ENCODE peak calls at places on chromosomes 13 and 19, in six cellular contexts. X is AG08395; K is NCI-H1417; N is GM04504; V is activated CD8-positive, alpha-beta T cell treated with anti-CD3 and anti-CD28 coated beads for 36 hours; F is HFFc6. H is an unnamed sample.

GRCh38 chr13:30340367-30341184 is 33.2 kb upstream of the KATNAL1 start:
- DNase-seq in K (no peak), V (no peak), F (peak; percentile 93), X (peak; percentile 93), N (peak; percentile 95), H (peak; percentile 91)

GRCh38 chr13:72652681-72653080 is 74.7 kb downstream of the MZT1 start:
- DNase-seq in K (no peak), N (no peak), V (no peak), F (no peak), X (no peak), H (no peak)

GRCh38 chr13:30615851-30616311 is 1.8 kb upstream of the USPL1 start:
- DNase-seq in X (peak; percentile 14), K (peak; percentile 4), F (no peak), N (no peak), V (no peak), H (peak; percentile 20)

GRCh38 chr13:112098699-112099098 is 31.8 kb downstream of the SOX1 start:
- DNase-seq in X (no peak), K (no peak), V (no peak), N (no peak), F (no peak), H (no peak)

GRCh38 chr13:113972451-113973217 is 1.2 kb downstream of the C13orf46 start:
- DNase-seq in K (no peak), V (no peak), N (no peak), X (no peak), F (no peak), H (no peak)

GRCh38 chr13:59906413-59907027 is 257.2 kb downstream of the DIAPH3 start:
- DNase-seq in X (peak; percentile 38), V (no peak), F (peak; percentile 45), N (peak; percentile 10), K (peak; percentile 11), H (peak; percentile 39)

GRCh38 chr19:46480409-46480808 is 9.0 kb upstream of the PNMA8A start:
- DNase-seq in F (no peak), X (peak; percentile 35), N (no peak), V (no peak), K (peak; percentile 7), H (peak; percentile 61)

GRCh38 chr19:6273701-6274601 is 5.8 kb downstream of the MLLT1 start:
- DNase-seq in V (no peak), F (peak; percentile 92), X (peak; percentile 93), K (peak; percentile 73), N (peak; percentile 87), H (peak; percentile 95)

GRCh38 chr13:44667950-44668349 is 91.8 kb upstream of the TSC22D1 start:
- DNase-seq in F (peak; percentile 45), V (no peak), K (no peak), X (peak; percentile 68), N (peak; percentile 40), H (peak; percentile 87)

GRCh38 chr19:40974633-40975037 is 16.4 kb upstream of the CYP2B6 start:
- DNase-seq in N (peak; percentile 38), V (peak; percentile 90), K (peak; percentile 28), F (peak; percentile 57), X (peak; percentile 82), H (peak; percentile 54)

GRCh38 chr19:58518261-58519086 is 1.1 kb downstream of the ZBTB45 start:
- DNase-seq in V (peak; percentile 42), N (no peak), X (peak; percentile 15), F (no peak), K (no peak), H (no peak)

GRCh38 chr19:10655457-10656312 is 1.5 kb downstream of the ILF3 start:
- DNase-seq in X (peak; percentile 25), V (no peak), K (peak; percentile 50), N (peak; percentile 32), F (peak; percentile 42), H (no peak)

GRCh38 chr13:110334256-110334655 is 27.2 kb downstream of the COL4A2 start:
- DNase-seq in N (no peak), F (peak; percentile 39), X (no peak), K (no peak), V (no peak), H (no peak)

GRCh38 chr13:77740931-77741586 is 43.6 kb downstream of the SLAIN1 start:
- DNase-seq in N (no peak), V (no peak), X (no peak), K (no peak), F (no peak), H (no peak)

GRCh38 chr13:73767191-73767741 is 366.9 kb downstream of the KLF12 start:
- DNase-seq in N (no peak), X (no peak), K (peak; percentile 68), V (no peak), F (no peak), H (no peak)

GRCh38 chr13:93450226-93450625 is 223.6 kb downstream of the GPC6 start:
- DNase-seq in K (no peak), N (peak; percentile 19), F (no peak), V (no peak), X (peak; percentile 6), H (peak; percentile 64)

GRCh38 chr13:79936368-79937136 is 404.4 kb downstream of the SPRY2 start:
- DNase-seq in F (peak; percentile 100), V (no peak), X (peak; percentile 93), N (peak; percentile 96), K (no peak), H (peak; percentile 97)

H was measured in fibroblast of gingiva.